ENCODE peak calls at places on chromosomes 4 and X, in four cellular contexts. O is HCT116, A is HepG2, K is K562. T is an unnamed sample.

GRCh38 chr4:82044141-82044993 is 329.4 kb downstream of the HNRNPD start:
- DNase-seq in O (no peak), A (no peak), K (no peak), T (no peak)

GRCh38 chr4:77922158-77923094 is 59.8 kb downstream of the MRPL1 start:
- DNase-seq in O (no peak), A (peak; percentile 61), K (no peak), T (no peak)

GRCh38 chr4:165088366-165088765 is 24.3 kb downstream of the TMEM192 start:
- DNase-seq in O (no peak), A (no peak), K (no peak), T (no peak)

GRCh38 chr4:26047795-26048194 is 133.8 kb downstream of the SMIM20 start:
- DNase-seq in O (no peak), A (no peak), K (no peak), T (no peak)

GRCh38 chr4:89119166-89119565 is 7.8 kb downstream of the TIGD2 start:
- DNase-seq in O (no peak), A (no peak), K (no peak), T (no peak)

GRCh38 chr4:2860391-2861348 is 17.0 kb downstream of the ADD1 start:
- DNase-seq in O (no peak), A (peak; percentile 95), K (peak; percentile 17), T (no peak)

GRCh38 chr4:151676301-151676700 is 84.5 kb downstream of the GATB start:
- DNase-seq in O (peak; percentile 8), A (no peak), K (no peak), T (no peak)

GRCh38 chrX:1719270-1719669 is 104.4 kb downstream of the ASMT start:
- DNase-seq in O (no peak), A (peak; percentile 56), K (no peak), T (no peak)

GRCh38 chr4:2721586-2721985 is 34.5 kb downstream of the TNIP2 start:
- DNase-seq in O (no peak), A (no peak), K (no peak), T (no peak)

GRCh38 chrX:107738272-107738671 is 37.3 kb downstream of the TSC22D3 start:
- DNase-seq in O (no peak), A (no peak), K (no peak), T (no peak)

GRCh38 chr4:159608434-159608833 is 505.6 kb downstream of the RAPGEF2 start:
- DNase-seq in O (no peak), A (no peak), K (no peak), T (no peak)
- TF ChIP-seq CTCF in O (no peak), A (peak; percentile 20), K (no peak), T (no peak)

GRCh38 chrX:3124041-3124440 is 82.8 kb downstream of the ARSF start:
- DNase-seq in O (no peak), A (no peak), K (no peak), T (no peak)

GRCh38 chrX:3120426-3120825 is 79.2 kb downstream of the ARSF start:
- DNase-seq in O (no peak), A (no peak), K (no peak), T (no peak)

GRCh38 chrX:3119376-3119775 is 78.1 kb downstream of the ARSF start:
- DNase-seq in O (no peak), A (no peak), K (no peak), T (no peak)
- TF ChIP-seq TCF7L2 in O (no peak), A (no peak), K (no peak), T (no peak)

GRCh38 chr4:170697845-170698244 is 608.1 kb upstream of the AADAT start:
- DNase-seq in O (no peak), A (no peak), K (no peak), T (no peak)
- H3K27ac ChIP-seq in O (no peak overlapping the region), A (no peak overlapping the region), K (no peak overlapping the region), T (no peak overlapping the region)

DNA sequence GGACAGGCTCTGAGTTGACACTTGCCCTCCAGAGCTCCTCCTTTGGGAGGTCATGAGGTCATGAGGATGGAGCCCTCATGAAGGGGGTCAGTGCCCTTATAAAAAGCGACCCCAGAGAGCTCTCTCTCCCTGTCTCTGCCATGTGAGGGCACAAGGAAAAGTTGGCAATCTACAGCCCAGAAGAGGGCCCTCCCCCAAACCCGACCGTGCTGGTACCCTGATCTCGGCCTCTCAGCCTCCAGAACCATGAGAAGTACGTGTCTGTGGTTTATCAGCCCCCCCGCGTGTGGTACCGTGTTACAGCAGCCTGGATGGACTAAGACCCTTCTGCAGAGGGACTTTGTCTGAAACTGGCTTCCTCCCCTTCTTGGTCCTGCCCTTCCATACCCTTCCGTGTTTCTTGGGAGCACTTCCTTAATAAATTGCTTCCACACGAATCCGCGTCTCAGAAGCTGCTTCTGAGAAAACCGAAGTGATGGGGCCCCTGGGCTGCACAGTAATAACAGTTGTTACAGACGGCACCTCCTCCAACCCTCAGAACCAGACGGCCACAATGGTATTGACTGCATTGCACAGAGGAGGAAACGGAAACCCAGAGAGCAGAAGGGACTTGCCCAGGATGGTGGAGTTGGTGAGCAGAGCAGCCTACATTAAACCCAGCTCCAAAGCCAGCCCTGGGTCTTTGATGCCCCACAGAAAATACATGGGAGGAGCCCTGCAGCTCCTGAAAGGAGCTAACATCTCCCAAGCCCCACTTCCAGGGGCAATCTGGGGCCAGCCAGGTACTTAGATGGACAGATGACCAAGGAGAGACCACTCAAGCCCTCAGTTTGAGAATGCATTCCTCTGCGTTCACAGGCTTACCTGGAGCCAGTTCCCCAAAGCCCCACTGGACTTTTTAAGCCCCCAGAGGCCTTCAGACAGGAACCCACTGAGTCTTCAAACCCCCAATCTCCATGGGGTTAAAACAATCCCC is 242.7 kb downstream of the BCOR start:
- DNase-seq in O (no peak), A (no peak), K (peak; percentile 20), T (no peak)
- TF ChIP-seq CTCF in O (no peak), A (no peak), K (no peak), T (no peak)

GRCh38 chr4:74969507-74970474 is 36.9 kb downstream of the PARM1 start:
- DNase-seq in O (no peak), A (no peak), K (no peak), T (no peak)
- TF ChIP-seq TCF7L2 in O (no peak), A (no peak), K (no peak), T (no peak)

T was measured in Panc1.